ENCODE peak calls at places on chromosome 12, in eight cellular contexts. P, Q, C, G, M, N, J and S are unnamed samples.

GRCh38 chr12:121797937-121798801 is 4.7 kb upstream of the RHOF start:
- DNase-seq in M (peak), P (no peak), G (peak), J (no peak), Q (no peak), N (no peak), C (no peak), S (peak)

GRCh38 chr12:92299744-92300143 is 154.1 kb upstream of the BTG1 start:
- DNase-seq in M (no peak), N (no peak), P (no peak), Q (no peak), G (no peak), J (no peak), C (no peak), S (no peak)

GRCh38 chr12:66594688-66595087 is 84.2 kb downstream of the GRIP1 start:
- DNase-seq in Q (no peak), C (no peak), M (no peak), G (no peak), N (no peak), P (no peak), J (no peak), S (no peak)

GRCh38 chr12:43029971-43030370 is 440.4 kb upstream of the PRICKLE1 start:
- DNase-seq in G (peak), N (no peak), Q (no peak), J (no peak), M (no peak), P (no peak), C (no peak), S (no peak)

GRCh38 chr12:106112094-106112822 is 26.5 kb downstream of the NUAK1 start:
- DNase-seq in N (no peak), P (no peak), G (no peak), C (no peak), J (no peak), Q (no peak), M (no peak), S (peak)

GRCh38 chr12:18323159-18323558 is 61.8 kb downstream of the PIK3C2G start:
- DNase-seq in N (no peak), J (no peak), M (no peak), P (no peak), G (peak), C (no peak), Q (no peak), S (no peak)

GRCh38 chr12:51846209-51846779 is 2.2 kb downstream of the FIGNL2 start:
- DNase-seq in M (no peak), C (no peak), Q (no peak), P (no peak), J (no peak), G (no peak), N (no peak), S (peak)

GRCh38 chr12:1935700-1936378 is 17.4 kb upstream of the CACNA2D4 start:
- DNase-seq in P (no peak), G (no peak), C (no peak), M (peak), Q (peak), J (no peak), N (no peak), S (peak)

GRCh38 chr12:128818065-128819022 is 5.4 kb downstream of the SLC15A4 start:
- DNase-seq in P (no peak), N (no peak), M (no peak), G (peak), J (no peak), Q (no peak), C (no peak), S (peak)

GRCh38 chr12:109910969-109911348 is 10.9 kb downstream of the TCHP start:
- DNase-seq in Q (no peak), J (no peak), M (peak), N (peak), P (no peak), G (peak), C (no peak), S (peak)

GRCh38 chr12:104122298-104122697 is 15.7 kb downstream of the NFYB start:
- DNase-seq in N (no peak), J (no peak), C (no peak), G (no peak), P (no peak), M (no peak), Q (no peak), S (no peak)

GRCh38 chr12:54030889-54031860 is 1.7 kb upstream of the HOXC5 start:
- DNase-seq in P (no peak), Q (no peak), N (no peak), G (peak), C (no peak), J (no peak), M (peak), S (peak)

GRCh38 chr12:103561174-103561573 is 25.9 kb upstream of the STAB2 start:
- DNase-seq in P (no peak), J (no peak), G (peak), M (no peak), Q (no peak), N (no peak), C (no peak), S (no peak)

GRCh38 chr12:6735448-6736191 is 11.8 kb downstream of the COPS7A start:
- DNase-seq in J (no peak), P (no peak), M (peak), Q (peak), N (peak), G (peak), C (peak), S (peak)

GRCh38 chr12:6699259-6699988 is 1.2 kb downstream of the PIANP start:
- DNase-seq in C (no peak), Q (no peak), M (no peak), P (no peak), J (no peak), N (no peak), G (no peak), S (no peak)

GRCh38 chr12:6613776-6614512 is 6.8 kb upstream of the CHD4 start:
- DNase-seq in P (no peak), N (peak), C (peak), G (peak), Q (peak), M (peak), J (peak), S (peak)

GRCh38 chr12:54277823-54278276 is 2.1 kb downstream of the CBX5 start:
- DNase-seq in G (peak), Q (no peak), C (no peak), N (no peak), J (no peak), P (no peak), M (no peak), S (no peak)

GRCh38 chr12:50024804-50025186 is 499 bp downstream of the RACGAP1 start:
- DNase-seq in N (no peak), M (no peak), C (no peak), P (no peak), Q (no peak), J (no peak), G (no peak), S (no peak)

GRCh38 chr12:51160814-51161459 is 12.0 kb downstream of the TFCP2 start:
- DNase-seq in G (peak), Q (no peak), N (no peak), J (no peak), C (no peak), P (no peak), M (no peak), S (no peak)

GRCh38 chr12:104480012-104480411 is 23.3 kb downstream of the CHST11 start:
- DNase-seq in P (no peak), Q (no peak), C (no peak), J (no peak), M (no peak), G (no peak), N (no peak), S (no peak)

GRCh38 chr12:96047621-96048211 is 12.3 kb upstream of the LTA4H start:
- DNase-seq in P (no peak), J (no peak), M (no peak), G (peak), N (no peak), C (no peak), Q (no peak), S (no peak)

GRCh38 chr12:19074700-19075099 is 54.8 kb upstream of the PLEKHA5 start:
- DNase-seq in Q (no peak), M (no peak), C (no peak), J (no peak), N (no peak), G (peak), P (no peak), S (no peak)

GRCh38 chr12:52526511-52526951 is 6.3 kb upstream of the KRT5 start:
- DNase-seq in C (no peak), J (peak), G (no peak), M (peak), P (no peak), Q (no peak), N (no peak), S (peak)

GRCh38 chr12:101407054-101407437 is 526 bp downstream of the ARL1 start:
- DNase-seq in M (no peak), G (no peak), P (no peak), N (no peak), J (no peak), C (peak), Q (no peak), S (no peak)

GRCh38 chr12:112862570-112863137 is 44.1 kb upstream of the OAS1 start:
- DNase-seq in P (no peak), C (no peak), M (no peak), J (no peak), N (no peak), G (no peak), Q (peak), S (peak)

GRCh38 chr12:88752183-88752582 is 171.9 kb upstream of the KITLG start:
- DNase-seq in P (no peak), J (no peak), G (no peak), N (no peak), Q (no peak), M (no peak), C (no peak), S (no peak)

GRCh38 chr12:103680591-103681065 is 93.6 kb downstream of the STAB2 start:
- DNase-seq in P (no peak), J (no peak), M (no peak), C (no peak), Q (no peak), N (no peak), G (peak), S (no peak)

GRCh38 chr12:85155791-85156190 is 119.6 kb downstream of the LRRIQ1 start:
- DNase-seq in C (no peak), P (no peak), G (peak), Q (no peak), N (no peak), J (no peak), M (no peak), S (no peak)

GRCh38 chr12:75738486-75738885 is 227.1 kb upstream of the KRR1 start:
- DNase-seq in G (peak), N (no peak), C (no peak), P (no peak), Q (no peak), J (no peak), M (no peak), S (no peak)

GRCh38 chr12:45613855-45614254 is 115.7 kb upstream of the ARID2 start:
- DNase-seq in C (no peak), N (no peak), P (no peak), J (no peak), G (no peak), Q (no peak), M (no peak), S (no peak)

GRCh38 chr12:113403435-113404415 is at the start of gene SDS:
- DNase-seq in N (no peak), M (no peak), P (no peak), J (no peak), G (peak), Q (no peak), C (no peak), S (no peak)

GRCh38 chr12:1073652-1074051 is 82.6 kb downstream of the ERC1 start:
- DNase-seq in J (no peak), C (no peak), N (no peak), M (no peak), Q (no peak), P (no peak), G (no peak), S (peak)

GRCh38 chr12:51090705-51091229 is 7.4 kb upstream of the CSRNP2 start:
- DNase-seq in G (no peak), J (no peak), M (no peak), Q (no peak), C (no peak), P (no peak), N (no peak), S (no peak)

GRCh38 chr12:45077259-45077658 is 26.4 kb upstream of the DBX2 start:
- DNase-seq in J (no peak), Q (no peak), M (no peak), C (no peak), P (no peak), G (no peak), N (no peak), S (no peak)

GRCh38 chr12:9049520-9050133 is 60.3 kb downstream of the KLRG1 start:
- DNase-seq in Q (no peak), J (no peak), G (peak), C (no peak), N (no peak), M (no peak), P (no peak), S (no peak)

GRCh38 chr12:105106621-105107020 is 910 bp upstream of the WASHC4 start:
- DNase-seq in J (no peak), C (no peak), N (no peak), M (no peak), Q (no peak), P (no peak), G (no peak), S (no peak)

GRCh38 chr12:101243616-101244015 is 33.6 kb upstream of the SLC5A8 start:
- DNase-seq in P (no peak), Q (no peak), M (no peak), N (no peak), J (no peak), G (no peak), C (no peak), S (no peak)

GRCh38 chr12:52495385-52495784 is 2.3 kb upstream of the KRT6A start:
- DNase-seq in M (no peak), N (peak), G (peak), J (no peak), Q (no peak), C (no peak), P (no peak), S (peak)

GRCh38 chr12:71315328-71315960 is 124.2 kb upstream of the LGR5 start:
- DNase-seq in M (no peak), G (no peak), P (no peak), C (no peak), N (no peak), Q (no peak), J (no peak), S (no peak)

GRCh38 chr12:52216107-52216506 is 16.9 kb upstream of the KRT7 start:
- DNase-seq in C (no peak), G (no peak), M (no peak), N (no peak), J (no peak), Q (no peak), P (no peak), S (peak)